ENCODE peak calls at places on chromosome 9, in eight cellular contexts. One of them, this sample, is unnamed.

GRCh38 chr9:122406264-122406890 is 35.6 kb downstream of the PTGS1 start:
- DNase-seq in A549: peak; percentile 19
- DNase-seq in cortex of kidney: no peak
- DNase-seq in activated T-cell treated with anti-CD3 and anti-CD28 coated beads, Interleukin-2, amount 50 U/mL, for 48 hours: no peak
- DNase-seq in T-helper 9 cell: no peak
- DNase-seq in GM03348: no peak
- DNase-seq in SJSA1: no peak
- DNase-seq in mucosa of descending colon: no peak
- DNase-seq in this sample: no peak

GRCh38 chr9:79193001-79193400 is 378.8 kb upstream of the TLE4 start:
- DNase-seq in cortex of kidney: no peak
- DNase-seq in A549: no peak
- DNase-seq in activated T-cell treated with anti-CD3 and anti-CD28 coated beads, Interleukin-2, amount 50 U/mL, for 48 hours: no peak
- DNase-seq in mucosa of descending colon: no peak
- DNase-seq in T-helper 9 cell: no peak
- DNase-seq in SJSA1: no peak
- DNase-seq in GM03348: peak; percentile 53
- DNase-seq in this sample: no peak

GRCh38 chr9:120886490-120886967 is 9.5 kb upstream of the PHF19 start:
- DNase-seq in mucosa of descending colon: no peak
- DNase-seq in SJSA1: no peak
- DNase-seq in GM03348: peak; percentile 60
- DNase-seq in T-helper 9 cell: no peak
- DNase-seq in activated T-cell treated with anti-CD3 and anti-CD28 coated beads, Interleukin-2, amount 50 U/mL, for 48 hours: no peak
- DNase-seq in cortex of kidney: no peak
- DNase-seq in A549: no peak
- DNase-seq in this sample: no peak

GRCh38 chr9:121684381-121685145 is 33.1 kb downstream of the DAB2IP start:
- DNase-seq in A549: peak; percentile 37
- DNase-seq in activated T-cell treated with anti-CD3 and anti-CD28 coated beads, Interleukin-2, amount 50 U/mL, for 48 hours: peak; percentile 50
- DNase-seq in mucosa of descending colon: no peak
- DNase-seq in cortex of kidney: no peak
- DNase-seq in GM03348: peak; percentile 66
- DNase-seq in SJSA1: no peak
- DNase-seq in T-helper 9 cell: no peak
- DNase-seq in this sample: peak; percentile 62

GRCh38 chr9:69200071-69200470 is 26.0 kb downstream of the TJP2 start:
- DNase-seq in T-helper 9 cell: no peak
- DNase-seq in A549: no peak
- DNase-seq in cortex of kidney: no peak
- DNase-seq in SJSA1: no peak
- DNase-seq in activated T-cell treated with anti-CD3 and anti-CD28 coated beads, Interleukin-2, amount 50 U/mL, for 48 hours: no peak
- DNase-seq in mucosa of descending colon: no peak
- DNase-seq in GM03348: peak; percentile 32
- DNase-seq in this sample: no peak

GRCh38 chr9:19184144-19184917 is 46.2 kb upstream of the DENND4C start:
- DNase-seq in activated T-cell treated with anti-CD3 and anti-CD28 coated beads, Interleukin-2, amount 50 U/mL, for 48 hours: peak; percentile 80
- DNase-seq in mucosa of descending colon: peak; percentile 87
- DNase-seq in T-helper 9 cell: peak; percentile 60
- DNase-seq in GM03348: peak; percentile 83
- DNase-seq in A549: peak; percentile 86
- DNase-seq in SJSA1: peak; percentile 74
- DNase-seq in cortex of kidney: no peak
- DNase-seq in this sample: peak; percentile 80

GRCh38 chr9:22588918-22589317 is 142.3 kb downstream of the DMRTA1 start:
- DNase-seq in GM03348: no peak
- DNase-seq in activated T-cell treated with anti-CD3 and anti-CD28 coated beads, Interleukin-2, amount 50 U/mL, for 48 hours: no peak
- DNase-seq in A549: no peak
- DNase-seq in T-helper 9 cell: no peak
- DNase-seq in mucosa of descending colon: no peak
- DNase-seq in cortex of kidney: no peak
- DNase-seq in SJSA1: no peak
- DNase-seq in this sample: no peak

GRCh38 chr9:125763373-125763772 is 16.2 kb downstream of the PBX3 start:
- DNase-seq in activated T-cell treated with anti-CD3 and anti-CD28 coated beads, Interleukin-2, amount 50 U/mL, for 48 hours: no peak
- DNase-seq in mucosa of descending colon: no peak
- DNase-seq in T-helper 9 cell: no peak
- DNase-seq in SJSA1: no peak
- DNase-seq in A549: peak; percentile 9
- DNase-seq in GM03348: no peak
- DNase-seq in cortex of kidney: no peak
- DNase-seq in this sample: no peak

GRCh38 chr9:6656901-6657300 is 11.4 kb upstream of the GLDC start:
- DNase-seq in A549: no peak
- DNase-seq in T-helper 9 cell: no peak
- DNase-seq in cortex of kidney: no peak
- DNase-seq in activated T-cell treated with anti-CD3 and anti-CD28 coated beads, Interleukin-2, amount 50 U/mL, for 48 hours: no peak
- DNase-seq in SJSA1: no peak
- DNase-seq in mucosa of descending colon: no peak
- DNase-seq in GM03348: no peak
- DNase-seq in this sample: no peak

GRCh38 chr9:81292056-81292805 is 397.1 kb downstream of the TLE1 start:
- DNase-seq in SJSA1: no peak
- DNase-seq in activated T-cell treated with anti-CD3 and anti-CD28 coated beads, Interleukin-2, amount 50 U/mL, for 48 hours: no peak
- DNase-seq in cortex of kidney: no peak
- DNase-seq in GM03348: no peak
- DNase-seq in T-helper 9 cell: no peak
- DNase-seq in mucosa of descending colon: no peak
- DNase-seq in A549: no peak
- DNase-seq in this sample: no peak

GRCh38 chr9:129245276-129245675 is 67.2 kb upstream of the IER5L start:
- DNase-seq in GM03348: no peak
- DNase-seq in T-helper 9 cell: no peak
- DNase-seq in SJSA1: no peak
- DNase-seq in activated T-cell treated with anti-CD3 and anti-CD28 coated beads, Interleukin-2, amount 50 U/mL, for 48 hours: no peak
- DNase-seq in cortex of kidney: no peak
- DNase-seq in A549: no peak
- DNase-seq in mucosa of descending colon: peak; percentile 33
- DNase-seq in this sample: no peak

GRCh38 chr9:112789493-112789892 is 38.9 kb downstream of the SNX30 start:
- DNase-seq in SJSA1: no peak
- DNase-seq in cortex of kidney: no peak
- DNase-seq in mucosa of descending colon: no peak
- DNase-seq in activated T-cell treated with anti-CD3 and anti-CD28 coated beads, Interleukin-2, amount 50 U/mL, for 48 hours: no peak
- DNase-seq in A549: no peak
- DNase-seq in T-helper 9 cell: no peak
- DNase-seq in GM03348: peak; percentile 69
- DNase-seq in this sample: no peak

GRCh38 chr9:136494531-136495215 is 11.8 kb upstream of the SEC16A start:
- DNase-seq in A549: no peak
- DNase-seq in T-helper 9 cell: no peak
- DNase-seq in SJSA1: no peak
- DNase-seq in activated T-cell treated with anti-CD3 and anti-CD28 coated beads, Interleukin-2, amount 50 U/mL, for 48 hours: no peak
- DNase-seq in mucosa of descending colon: no peak
- DNase-seq in GM03348: no peak
- DNase-seq in cortex of kidney: no peak
- DNase-seq in this sample: no peak

GRCh38 chr9:69572611-69573010 is 99.6 kb downstream of the APBA1 start:
- DNase-seq in T-helper 9 cell: no peak
- DNase-seq in mucosa of descending colon: no peak
- DNase-seq in GM03348: peak; percentile 53
- DNase-seq in SJSA1: no peak
- DNase-seq in A549: no peak
- DNase-seq in cortex of kidney: no peak
- DNase-seq in activated T-cell treated with anti-CD3 and anti-CD28 coated beads, Interleukin-2, amount 50 U/mL, for 48 hours: no peak
- DNase-seq in this sample: no peak

GRCh38 chr9:122327175-122327574 is 43.6 kb upstream of the PTGS1 start:
- DNase-seq in SJSA1: no peak
- DNase-seq in A549: no peak
- DNase-seq in GM03348: no peak
- DNase-seq in T-helper 9 cell: no peak
- DNase-seq in cortex of kidney: no peak
- DNase-seq in mucosa of descending colon: no peak
- DNase-seq in activated T-cell treated with anti-CD3 and anti-CD28 coated beads, Interleukin-2, amount 50 U/mL, for 48 hours: no peak
- DNase-seq in this sample: no peak

GRCh38 chr9:5629312-5630037 is 568 bp downstream of the RIC1 start:
- DNase-seq in T-helper 9 cell: peak; percentile 28
- DNase-seq in A549: peak; percentile 41
- DNase-seq in SJSA1: peak; percentile 43
- DNase-seq in mucosa of descending colon: peak; percentile 80
- DNase-seq in activated T-cell treated with anti-CD3 and anti-CD28 coated beads, Interleukin-2, amount 50 U/mL, for 48 hours: peak; percentile 64
- DNase-seq in cortex of kidney: peak; percentile 25
- DNase-seq in GM03348: peak; percentile 47
- DNase-seq in this sample: peak; percentile 53

GRCh38 chr9:38392235-38393127 is at the start of gene ALDH1B1:
- DNase-seq in activated T-cell treated with anti-CD3 and anti-CD28 coated beads, Interleukin-2, amount 50 U/mL, for 48 hours: peak; percentile 84
- DNase-seq in SJSA1: peak; percentile 75
- DNase-seq in A549: peak; percentile 86
- DNase-seq in T-helper 9 cell: peak; percentile 39
- DNase-seq in cortex of kidney: no peak
- DNase-seq in GM03348: peak; percentile 98
- DNase-seq in mucosa of descending colon: peak; percentile 92
- DNase-seq in this sample: peak; percentile 92

GRCh38 chr9:99137225-99137624 is 32.3 kb downstream of the TGFBR1 start:
- DNase-seq in A549: no peak
- DNase-seq in GM03348: no peak
- DNase-seq in SJSA1: no peak
- DNase-seq in mucosa of descending colon: no peak
- DNase-seq in T-helper 9 cell: no peak
- DNase-seq in activated T-cell treated with anti-CD3 and anti-CD28 coated beads, Interleukin-2, amount 50 U/mL, for 48 hours: no peak
- DNase-seq in cortex of kidney: no peak
- DNase-seq in this sample: no peak

GRCh38 chr9:115615821-115616665 is 498.1 kb upstream of the TNC start:
- DNase-seq in A549: peak; percentile 82
- DNase-seq in GM03348: peak; percentile 77
- DNase-seq in SJSA1: peak; percentile 63
- DNase-seq in activated T-cell treated with anti-CD3 and anti-CD28 coated beads, Interleukin-2, amount 50 U/mL, for 48 hours: no peak
- DNase-seq in T-helper 9 cell: no peak
- DNase-seq in mucosa of descending colon: no peak
- DNase-seq in cortex of kidney: no peak
- DNase-seq in this sample: no peak

This sample was measured in transverse colon.